ENCODE peak calls at places on chromosomes 6 and 20, in ten cellular contexts. R is activated gamma-delta T cell treated with Interleukin-2 at 50 U/mL for 16 hours; D is T-cell; F is Caco-2; A is stimulated activated CD4-positive, alpha-beta T cell treated with anti-CD3 and anti-CD28 coated beads, Interleukin-4, amount 100 ng/mL, for 1 hour; T is NAMALWA; G is activated naive CD4-positive, alpha-beta T cell; L is kidney tubule cell; Y is psoas muscle; C is GM12865. Z is an unnamed sample.

GRCh38 chr6:8888468-8888867 is 453.1 kb upstream of the SLC35B3 start:
- DNase-seq in R (no peak), D (no peak), F (no peak), A (no peak), T (peak), G (no peak), L (peak), Y (no peak), C (peak), Z (peak)

GRCh38 chr6:105433723-105434122 is 30.8 kb upstream of the PREP start:
- DNase-seq in R (no peak), D (no peak), F (no peak), A (no peak), T (no peak), G (no peak), L (peak), Y (no peak), C (no peak), Z (no peak)

GRCh38 chr6:88238065-88238464 is 71.9 kb upstream of the CNR1 start:
- DNase-seq in R (no peak), D (no peak), F (no peak), A (no peak), T (peak), G (no peak), L (peak), Y (no peak), C (peak), Z (no peak)

GRCh38 chr6:3316818-3317217 is 58.1 kb downstream of the PSMG4 start:
- DNase-seq in R (no peak), D (no peak), F (no peak), A (no peak), T (no peak), G (no peak), L (no peak), Y (no peak), C (no peak), Z (no peak)

GRCh38 chr20:34525709-34526416 is 9.6 kb downstream of the DYNLRB1 start:
- DNase-seq in R (no peak), D (no peak), F (peak), A (no peak), T (no peak), G (no peak), L (peak), Y (peak), C (no peak), Z (no peak)

GRCh38 chr6:151431336-151431735 is 20.6 kb downstream of the RMND1 start:
- DNase-seq in R (no peak), D (no peak), F (no peak), A (no peak), T (no peak), G (no peak), L (no peak), Y (no peak), C (no peak), Z (no peak)

GRCh38 chr6:99353126-99353525 is 3.7 kb upstream of the FAXC start:
- DNase-seq in R (no peak), D (no peak), F (no peak), A (no peak), T (no peak), G (no peak), L (no peak), Y (no peak), C (no peak), Z (peak)

GRCh38 chr20:44861547-44862006 is 23.9 kb upstream of the YWHAB start:
- DNase-seq in R (no peak), D (no peak), F (no peak), A (no peak), T (no peak), G (no peak), L (peak), Y (peak), C (no peak), Z (no peak)

GRCh38 chr20:49973964-49974363 is 8.8 kb upstream of the SNAI1 start:
- DNase-seq in R (no peak), D (no peak), F (no peak), A (no peak), T (no peak), G (no peak), L (no peak), Y (no peak), C (no peak), Z (no peak)

GRCh38 chr20:11031300-11031699 is 357.5 kb upstream of the JAG1 start:
- DNase-seq in R (no peak), D (no peak), F (no peak), A (no peak), T (no peak), G (no peak), L (no peak), Y (no peak), C (no peak), Z (no peak)

GRCh38 chr6:96613291-96613999 is 50.5 kb downstream of the FHL5 start:
- DNase-seq in R (no peak), D (no peak), F (no peak), A (no peak), T (no peak), G (no peak), L (no peak), Y (no peak), C (peak), Z (peak)

GRCh38 chr6:47321582-47321981 is 11.9 kb upstream of the TNFRSF21 start:
- DNase-seq in R (no peak), D (no peak), F (no peak), A (no peak), T (no peak), G (no peak), L (no peak), Y (no peak), C (no peak), Z (no peak)

GRCh38 chr6:50030350-50030749 is 8.6 kb upstream of the DEFB110 start:
- DNase-seq in R (no peak), D (no peak), F (no peak), A (no peak), T (no peak), G (no peak), L (no peak), Y (peak), C (no peak), Z (no peak)

GRCh38 chr20:36064661-36065426 is 89.7 kb upstream of the EPB41L1 start:
- DNase-seq in R (peak), D (peak), F (peak), A (peak), T (peak), G (peak), L (peak), Y (peak), C (peak), Z (peak)

GRCh38 chr6:91500689-91501303 is 913.9 kb upstream of the MAP3K7 start:
- DNase-seq in R (no peak), D (no peak), F (no peak), A (no peak), T (no peak), G (no peak), L (no peak), Y (no peak), C (no peak), Z (no peak)

GRCh38 chr20:940926-941325 is 24.8 kb upstream of the ANGPT4 start:
- DNase-seq in R (no peak), D (no peak), F (no peak), A (no peak), T (no peak), G (no peak), L (no peak), Y (no peak), C (no peak), Z (no peak)

GRCh38 chr6:17397764-17398194 is 4.4 kb downstream of the CAP2 start:
- DNase-seq in R (no peak), D (no peak), F (no peak), A (no peak), T (no peak), G (no peak), L (no peak), Y (no peak), C (no peak), Z (no peak)

GRCh38 chr20:7248392-7248992 is 481.0 kb downstream of the BMP2 start:
- DNase-seq in R (no peak), D (no peak), F (no peak), A (no peak), T (no peak), G (no peak), L (no peak), Y (no peak), C (no peak), Z (no peak)

GRCh38 chr20:63402860-63403220 is 41.7 kb upstream of the CHRNA4 start:
- DNase-seq in R (no peak), D (no peak), F (no peak), A (no peak), T (no peak), G (no peak), L (no peak), Y (no peak), C (no peak), Z (peak)

GRCh38 chr6:25411316-25411961 is 132.3 kb downstream of the CARMIL1 start:
- DNase-seq in R (no peak), D (no peak), F (no peak), A (no peak), T (peak), G (no peak), L (no peak), Y (no peak), C (peak), Z (peak)

GRCh38 chr6:113104546-113105325 is 752.4 kb upstream of the MARCKS start:
- DNase-seq in R (no peak), D (no peak), F (no peak), A (no peak), T (no peak), G (no peak), L (peak), Y (no peak), C (no peak), Z (no peak)

GRCh38 chr20:62309947-62310756 is 7.4 kb downstream of the ADRM1 start:
- DNase-seq in R (no peak), D (no peak), F (no peak), A (no peak), T (no peak), G (no peak), L (no peak), Y (no peak), C (no peak), Z (no peak)

GRCh38 chr6:127869772-127870404 is 31.0 kb downstream of the THEMIS start:
- DNase-seq in R (no peak), D (no peak), F (no peak), A (no peak), T (no peak), G (no peak), L (no peak), Y (no peak), C (no peak), Z (no peak)

GRCh38 chr6:136405410-136406029 is 115.9 kb upstream of the BCLAF1 start:
- DNase-seq in R (no peak), D (no peak), F (no peak), A (no peak), T (no peak), G (no peak), L (no peak), Y (no peak), C (no peak), Z (no peak)

GRCh38 chr6:109512271-109512817 is 29.3 kb upstream of the ZBTB24 start:
- DNase-seq in R (no peak), D (no peak), F (no peak), A (no peak), T (no peak), G (no peak), L (no peak), Y (no peak), C (no peak), Z (no peak)

GRCh38 chr6:143405381-143406154 is 44.9 kb downstream of the ADAT2 start:
- DNase-seq in R (no peak), D (no peak), F (no peak), A (no peak), T (no peak), G (no peak), L (peak), Y (no peak), C (no peak), Z (no peak)

GRCh38 chr6:69005194-69005593 is 370.1 kb downstream of the ADGRB3 start:
- DNase-seq in R (no peak), D (no peak), F (no peak), A (no peak), T (no peak), G (no peak), L (peak), Y (no peak), C (no peak), Z (no peak)

Z was measured in RPMI8226.